ENCODE peak calls at places on chromosomes 7 and 10, in ten cellular contexts. One of them, this sample, is unnamed.
A peak's percentile ranks its signal among the peaks of the same experiment; 100 is the strongest.

GRCh38 chr10:109914966-109915365 is 8.3 kb downstream of the XPNPEP1 start:
- DNase-seq in neuronal stem cell: no peak
- DNase-seq in OCI-LY7: peak; percentile 81
- DNase-seq in CD8-positive, alpha-beta T cell: no peak
- DNase-seq in gastrocnemius medialis: no peak
- DNase-seq in body of pancreas: peak; percentile 65
- DNase-seq in trophoblast cell: no peak
- DNase-seq in aorta: no peak
- DNase-seq in HepG2: peak; percentile 61
- DNase-seq in IMR-90: peak; percentile 96
- DNase-seq in this sample: peak; percentile 60

GRCh38 chr7:39339591-39339990 is 226.6 kb upstream of the YAE1 start:
- DNase-seq in neuronal stem cell: no peak
- DNase-seq in OCI-LY7: no peak
- DNase-seq in CD8-positive, alpha-beta T cell: no peak
- DNase-seq in gastrocnemius medialis: no peak
- DNase-seq in body of pancreas: no peak
- DNase-seq in trophoblast cell: no peak
- DNase-seq in aorta: peak; percentile 37
- DNase-seq in HepG2: no peak
- DNase-seq in IMR-90: no peak
- DNase-seq in this sample: no peak

GRCh38 chr7:158821173-158822021 is 7.9 kb downstream of the ESYT2 start:
- DNase-seq in neuronal stem cell: no peak
- DNase-seq in OCI-LY7: no peak
- DNase-seq in CD8-positive, alpha-beta T cell: no peak
- DNase-seq in gastrocnemius medialis: no peak
- DNase-seq in body of pancreas: no peak
- DNase-seq in trophoblast cell: peak; percentile 81
- DNase-seq in aorta: no peak
- DNase-seq in HepG2: peak; percentile 55
- DNase-seq in IMR-90: peak; percentile 75
- DNase-seq in this sample: peak; percentile 48

GRCh38 chr7:31488562-31489203 is 25.2 kb upstream of the ITPRID1 start:
- DNase-seq in neuronal stem cell: peak; percentile 33
- DNase-seq in OCI-LY7: peak; percentile 58
- DNase-seq in CD8-positive, alpha-beta T cell: no peak
- DNase-seq in gastrocnemius medialis: no peak
- DNase-seq in body of pancreas: peak; percentile 22
- DNase-seq in trophoblast cell: peak; percentile 58
- DNase-seq in aorta: peak; percentile 58
- DNase-seq in HepG2: peak; percentile 31
- DNase-seq in IMR-90: no peak
- DNase-seq in this sample: no peak

GRCh38 chr7:47183896-47184629 is 397.8 kb downstream of the TNS3 start:
- DNase-seq in neuronal stem cell: no peak
- DNase-seq in OCI-LY7: peak; percentile 67
- DNase-seq in CD8-positive, alpha-beta T cell: no peak
- DNase-seq in gastrocnemius medialis: no peak
- DNase-seq in body of pancreas: peak; percentile 77
- DNase-seq in trophoblast cell: no peak
- DNase-seq in aorta: no peak
- DNase-seq in HepG2: no peak
- DNase-seq in IMR-90: no peak
- DNase-seq in this sample: no peak

GRCh38 chr7:5797716-5798115 is 16.3 kb upstream of the RNF216 start:
- DNase-seq in neuronal stem cell: no peak
- DNase-seq in OCI-LY7: no peak
- DNase-seq in CD8-positive, alpha-beta T cell: no peak
- DNase-seq in gastrocnemius medialis: no peak
- DNase-seq in body of pancreas: no peak
- DNase-seq in trophoblast cell: no peak
- DNase-seq in aorta: no peak
- DNase-seq in HepG2: no peak
- DNase-seq in IMR-90: no peak
- DNase-seq in this sample: no peak

GRCh38 chr7:46369933-46370654 is 449.0 kb upstream of the IGFBP3 start:
- DNase-seq in neuronal stem cell: no peak
- DNase-seq in OCI-LY7: no peak
- DNase-seq in CD8-positive, alpha-beta T cell: no peak
- DNase-seq in gastrocnemius medialis: no peak
- DNase-seq in body of pancreas: no peak
- DNase-seq in trophoblast cell: no peak
- DNase-seq in aorta: no peak
- DNase-seq in HepG2: no peak
- DNase-seq in IMR-90: peak; percentile 91
- DNase-seq in this sample: no peak

GRCh38 chr7:140512317-140513000 is 33.2 kb upstream of the MKRN1 start:
- DNase-seq in neuronal stem cell: no peak
- DNase-seq in OCI-LY7: no peak
- DNase-seq in CD8-positive, alpha-beta T cell: no peak
- DNase-seq in gastrocnemius medialis: no peak
- DNase-seq in body of pancreas: peak; percentile 81
- DNase-seq in trophoblast cell: peak; percentile 56
- DNase-seq in aorta: no peak
- DNase-seq in HepG2: peak; percentile 46
- DNase-seq in IMR-90: no peak
- DNase-seq in this sample: no peak

GRCh38 chr10:101467286-101467770 is 113.4 kb downstream of the BTRC start:
- DNase-seq in neuronal stem cell: peak; percentile 72
- DNase-seq in OCI-LY7: peak; percentile 74
- DNase-seq in CD8-positive, alpha-beta T cell: no peak
- DNase-seq in gastrocnemius medialis: peak; percentile 18
- DNase-seq in body of pancreas: peak; percentile 42
- DNase-seq in trophoblast cell: peak; percentile 38
- DNase-seq in aorta: no peak
- DNase-seq in HepG2: peak; percentile 67
- DNase-seq in IMR-90: peak; percentile 78
- DNase-seq in this sample: peak; percentile 41

GRCh38 chr10:101464082-101464481 is 110.1 kb downstream of the BTRC start:
- DNase-seq in neuronal stem cell: no peak
- DNase-seq in OCI-LY7: no peak
- DNase-seq in CD8-positive, alpha-beta T cell: no peak
- DNase-seq in gastrocnemius medialis: no peak
- DNase-seq in body of pancreas: no peak
- DNase-seq in trophoblast cell: no peak
- DNase-seq in aorta: no peak
- DNase-seq in HepG2: no peak
- DNase-seq in IMR-90: no peak
- DNase-seq in this sample: no peak

GRCh38 chr10:101468159-101468558 is 114.2 kb downstream of the BTRC start:
- DNase-seq in neuronal stem cell: no peak
- DNase-seq in OCI-LY7: no peak
- DNase-seq in CD8-positive, alpha-beta T cell: no peak
- DNase-seq in gastrocnemius medialis: no peak
- DNase-seq in body of pancreas: no peak
- DNase-seq in trophoblast cell: no peak
- DNase-seq in aorta: no peak
- DNase-seq in HepG2: no peak
- DNase-seq in IMR-90: no peak
- DNase-seq in this sample: no peak

GRCh38 chr10:101466016-101466912 is 112.3 kb downstream of the BTRC start:
- DNase-seq in neuronal stem cell: peak; percentile 78
- DNase-seq in OCI-LY7: no peak
- DNase-seq in CD8-positive, alpha-beta T cell: no peak
- DNase-seq in gastrocnemius medialis: no peak
- DNase-seq in body of pancreas: no peak
- DNase-seq in trophoblast cell: no peak
- DNase-seq in aorta: no peak
- DNase-seq in HepG2: no peak
- DNase-seq in IMR-90: peak; percentile 15
- DNase-seq in this sample: no peak

GRCh38 chr10:101464518-101465085 is 110.6 kb downstream of the BTRC start:
- DNase-seq in neuronal stem cell: no peak
- DNase-seq in OCI-LY7: no peak
- DNase-seq in CD8-positive, alpha-beta T cell: no peak
- DNase-seq in gastrocnemius medialis: no peak
- DNase-seq in body of pancreas: no peak
- DNase-seq in trophoblast cell: no peak
- DNase-seq in aorta: no peak
- DNase-seq in HepG2: no peak
- DNase-seq in IMR-90: no peak
- DNase-seq in this sample: no peak
- H3K4me3 ChIP-seq in neuronal stem cell: no peak overlapping the region
- H3K4me3 ChIP-seq in OCI-LY7: no peak overlapping the region
- H3K4me3 ChIP-seq in CD8-positive, alpha-beta T cell: no peak overlapping the region
- H3K4me3 ChIP-seq in gastrocnemius medialis: no peak overlapping the region
- H3K4me3 ChIP-seq in body of pancreas: no peak overlapping the region
- H3K4me3 ChIP-seq in trophoblast cell: no peak overlapping the region
- H3K4me3 ChIP-seq in aorta: no peak overlapping the region
- H3K4me3 ChIP-seq in HepG2: no peak overlapping the region
- H3K4me3 ChIP-seq in IMR-90: no peak overlapping the region
- H3K4me3 ChIP-seq in this sample: no peak overlapping the region

DNA sequence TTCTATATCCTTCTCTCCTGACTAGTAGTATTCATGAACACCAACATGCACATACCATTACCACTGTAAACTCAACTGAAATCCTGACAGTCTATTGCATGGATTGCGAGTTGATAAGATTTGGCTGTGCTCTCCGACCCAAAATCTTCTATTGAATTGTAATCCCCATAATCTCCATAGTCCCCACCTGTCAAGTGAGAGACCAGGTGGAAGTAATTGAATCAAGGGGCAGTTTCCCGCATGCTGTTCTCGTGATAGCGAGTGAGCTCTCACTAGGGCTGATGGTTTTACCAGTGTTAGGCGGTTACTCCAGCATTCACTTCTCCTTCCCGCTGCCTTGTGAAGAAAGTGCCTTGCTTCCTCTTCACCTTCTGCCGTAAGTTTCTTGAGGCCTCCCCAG is 261.8 kb downstream of the PHF14 start:
- DNase-seq in neuronal stem cell: no peak
- DNase-seq in OCI-LY7: no peak
- DNase-seq in CD8-positive, alpha-beta T cell: no peak
- DNase-seq in gastrocnemius medialis: no peak
- DNase-seq in body of pancreas: no peak
- DNase-seq in trophoblast cell: peak; percentile 14
- DNase-seq in aorta: no peak
- DNase-seq in HepG2: no peak
- DNase-seq in IMR-90: no peak
- DNase-seq in this sample: no peak
- H3K4me1 ChIP-seq in neuronal stem cell: no peaks in the 10 kb centered on the region
- H3K4me1 ChIP-seq in OCI-LY7: no peaks in the 10 kb centered on the region
- H3K4me1 ChIP-seq in CD8-positive, alpha-beta T cell: no peaks in the 10 kb centered on the region
- H3K4me1 ChIP-seq in gastrocnemius medialis: peaks cover 1% of the 10 kb centered on the region
- H3K4me1 ChIP-seq in body of pancreas: no peaks in the 10 kb centered on the region
- H3K4me1 ChIP-seq in trophoblast cell: peaks cover 12% of the 10 kb centered on the region
- H3K4me1 ChIP-seq in aorta: no peaks in the 10 kb centered on the region
- H3K4me1 ChIP-seq in HepG2: no peaks in the 10 kb centered on the region
- H3K4me1 ChIP-seq in IMR-90: no peaks in the 10 kb centered on the region
- H3K4me1 ChIP-seq in this sample: no peaks in the 10 kb centered on the region

GRCh38 chr10:61897671-61898434 is 3.6 kb upstream of the ARID5B start:
- DNase-seq in neuronal stem cell: no peak
- DNase-seq in OCI-LY7: peak; percentile 73
- DNase-seq in CD8-positive, alpha-beta T cell: no peak
- DNase-seq in gastrocnemius medialis: peak; percentile 21
- DNase-seq in body of pancreas: peak; percentile 84
- DNase-seq in trophoblast cell: peak; percentile 14
- DNase-seq in aorta: peak; percentile 57
- DNase-seq in HepG2: no peak
- DNase-seq in IMR-90: peak; percentile 38
- DNase-seq in this sample: no peak

GRCh38 chr10:61895898-61896605 is 5.4 kb upstream of the ARID5B start:
- DNase-seq in neuronal stem cell: no peak
- DNase-seq in OCI-LY7: no peak
- DNase-seq in CD8-positive, alpha-beta T cell: no peak
- DNase-seq in gastrocnemius medialis: no peak
- DNase-seq in body of pancreas: no peak
- DNase-seq in trophoblast cell: no peak
- DNase-seq in aorta: no peak
- DNase-seq in HepG2: no peak
- DNase-seq in IMR-90: no peak
- DNase-seq in this sample: no peak

GRCh38 chr10:61898435-61898778 is 3.1 kb upstream of the ARID5B start:
- DNase-seq in neuronal stem cell: no peak
- DNase-seq in OCI-LY7: peak; percentile 85
- DNase-seq in CD8-positive, alpha-beta T cell: no peak
- DNase-seq in gastrocnemius medialis: no peak
- DNase-seq in body of pancreas: no peak
- DNase-seq in trophoblast cell: no peak
- DNase-seq in aorta: no peak
- DNase-seq in HepG2: no peak
- DNase-seq in IMR-90: no peak
- DNase-seq in this sample: no peak

GRCh38 chr10:61899045-61899444 is 2.5 kb upstream of the ARID5B start:
- DNase-seq in neuronal stem cell: no peak
- DNase-seq in OCI-LY7: peak; percentile 50
- DNase-seq in CD8-positive, alpha-beta T cell: no peak
- DNase-seq in gastrocnemius medialis: no peak
- DNase-seq in body of pancreas: no peak
- DNase-seq in trophoblast cell: no peak
- DNase-seq in aorta: no peak
- DNase-seq in HepG2: no peak
- DNase-seq in IMR-90: peak; percentile 85
- DNase-seq in this sample: peak; percentile 29

DNA sequence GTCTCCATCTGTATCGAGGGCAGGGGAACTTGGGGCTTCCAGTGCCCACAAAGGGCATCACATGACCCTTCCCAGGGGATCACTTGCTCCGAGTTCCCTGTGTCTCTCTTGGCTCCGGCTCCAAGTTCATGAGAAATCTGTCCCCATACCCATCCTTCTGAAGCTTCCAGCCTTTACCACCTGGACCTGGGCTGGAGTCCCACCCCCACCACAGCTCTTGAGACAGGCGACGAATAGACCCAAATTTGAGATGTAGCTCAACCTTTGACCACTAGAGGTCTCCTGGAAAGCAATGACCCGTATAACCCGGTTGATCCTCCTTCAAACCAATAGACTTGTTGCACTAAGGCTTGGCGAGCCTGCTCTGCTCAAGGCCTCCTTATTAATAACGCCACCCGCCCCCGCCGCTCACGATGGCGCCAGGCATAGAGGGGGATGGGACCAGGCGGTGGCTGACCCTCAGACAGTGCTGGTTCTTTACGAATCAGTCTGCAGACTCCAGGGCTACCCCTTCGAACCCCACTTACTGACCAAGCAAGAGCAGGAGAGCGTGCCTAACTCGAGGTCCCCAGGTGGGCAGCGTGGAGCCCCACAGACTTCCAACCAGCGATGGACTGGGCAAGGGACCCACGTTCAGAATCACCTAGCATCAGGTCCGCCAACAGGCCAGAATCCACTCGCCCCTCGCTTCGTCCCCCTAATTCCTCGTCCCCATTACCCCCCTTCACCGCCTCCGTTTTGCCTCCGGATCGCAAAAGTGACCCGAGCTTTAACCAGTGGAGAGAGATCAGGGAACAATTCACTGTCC is 4.4 kb upstream of the ARID5B start:
- DNase-seq in neuronal stem cell: peak; percentile 78
- DNase-seq in OCI-LY7: peak; percentile 95
- DNase-seq in CD8-positive, alpha-beta T cell: peak; percentile 10
- DNase-seq in gastrocnemius medialis: peak; percentile 45
- DNase-seq in body of pancreas: peak; percentile 82
- DNase-seq in trophoblast cell: peak; percentile 75
- DNase-seq in aorta: peak; percentile 76
- DNase-seq in HepG2: peak; percentile 74
- DNase-seq in IMR-90: peak; percentile 27
- DNase-seq in this sample: peak; percentile 71
- H3K4me3 ChIP-seq in neuronal stem cell: peak overlapping the region; percentile 71
- H3K4me3 ChIP-seq in OCI-LY7: peak overlapping the region; percentile 93
- H3K4me3 ChIP-seq in CD8-positive, alpha-beta T cell: peak overlapping the region; percentile 6
- H3K4me3 ChIP-seq in gastrocnemius medialis: peak overlapping the region; percentile 43
- H3K4me3 ChIP-seq in body of pancreas: peak overlapping the region; percentile 4
- H3K4me3 ChIP-seq in trophoblast cell: peak overlapping the region; percentile 60
- H3K4me3 ChIP-seq in aorta: no peak overlapping the region
- H3K4me3 ChIP-seq in HepG2: no peak overlapping the region
- H3K4me3 ChIP-seq in IMR-90: no peak overlapping the region
- H3K4me3 ChIP-seq in this sample: peak overlapping the region; percentile 40

GRCh38 chr7:44750424-44750823 is 1.8 kb downstream of the ZMIZ2 start:
- DNase-seq in neuronal stem cell: no peak
- DNase-seq in OCI-LY7: no peak
- DNase-seq in CD8-positive, alpha-beta T cell: no peak
- DNase-seq in gastrocnemius medialis: no peak
- DNase-seq in body of pancreas: no peak
- DNase-seq in trophoblast cell: no peak
- DNase-seq in aorta: no peak
- DNase-seq in HepG2: no peak
- DNase-seq in IMR-90: no peak
- DNase-seq in this sample: no peak

GRCh38 chr7:44748948-44749731 is 493 bp downstream of the ZMIZ2 start:
- DNase-seq in neuronal stem cell: no peak
- DNase-seq in OCI-LY7: peak; percentile 70
- DNase-seq in CD8-positive, alpha-beta T cell: no peak
- DNase-seq in gastrocnemius medialis: no peak
- DNase-seq in body of pancreas: no peak
- DNase-seq in trophoblast cell: peak; percentile 53
- DNase-seq in aorta: no peak
- DNase-seq in HepG2: no peak
- DNase-seq in IMR-90: no peak
- DNase-seq in this sample: no peak

GRCh38 chr7:44752822-44753221 is 4.2 kb downstream of the ZMIZ2 start:
- DNase-seq in neuronal stem cell: no peak
- DNase-seq in OCI-LY7: no peak
- DNase-seq in CD8-positive, alpha-beta T cell: no peak
- DNase-seq in gastrocnemius medialis: no peak
- DNase-seq in body of pancreas: no peak
- DNase-seq in trophoblast cell: no peak
- DNase-seq in aorta: no peak
- DNase-seq in HepG2: no peak
- DNase-seq in IMR-90: no peak
- DNase-seq in this sample: no peak

GRCh38 chr7:44749992-44750391 is 1.3 kb downstream of the ZMIZ2 start:
- DNase-seq in neuronal stem cell: no peak
- DNase-seq in OCI-LY7: no peak
- DNase-seq in CD8-positive, alpha-beta T cell: no peak
- DNase-seq in gastrocnemius medialis: no peak
- DNase-seq in body of pancreas: no peak
- DNase-seq in trophoblast cell: no peak
- DNase-seq in aorta: no peak
- DNase-seq in HepG2: no peak
- DNase-seq in IMR-90: no peak
- DNase-seq in this sample: no peak

DNA sequence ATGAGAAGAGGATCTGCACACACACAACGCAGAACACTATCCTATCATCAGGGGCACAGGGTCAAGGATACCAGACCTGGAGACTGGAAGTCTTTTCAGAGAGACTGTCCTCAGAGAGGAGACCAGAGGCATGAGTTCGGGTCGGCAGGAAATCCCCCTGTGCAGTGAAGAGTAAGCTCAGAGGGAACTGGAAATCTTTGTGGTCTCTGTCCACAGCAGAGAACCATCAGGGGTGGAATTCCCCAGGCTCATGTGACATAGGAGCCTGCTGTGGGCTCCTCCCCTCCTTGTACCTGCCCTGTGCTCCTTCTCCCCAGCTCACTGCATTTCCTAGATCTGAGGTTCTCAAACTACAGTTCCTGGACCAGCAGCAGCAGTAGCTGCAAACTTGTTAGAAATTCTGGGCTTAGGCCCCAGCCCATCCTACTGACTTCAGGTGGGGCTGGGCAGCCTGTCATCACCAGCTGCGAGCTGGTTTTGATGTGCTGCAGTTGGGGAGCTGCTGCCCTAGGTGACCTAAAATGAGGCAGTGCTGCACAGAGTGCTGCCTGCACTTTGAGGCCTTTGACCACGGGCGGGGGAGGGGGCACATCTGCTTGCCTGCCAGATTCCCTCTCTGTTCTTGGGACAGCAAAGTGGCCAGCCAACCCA is 2.4 kb downstream of the ZMIZ2 start:
- DNase-seq in neuronal stem cell: no peak
- DNase-seq in OCI-LY7: peak; percentile 50
- DNase-seq in CD8-positive, alpha-beta T cell: no peak
- DNase-seq in gastrocnemius medialis: no peak
- DNase-seq in body of pancreas: peak; percentile 51
- DNase-seq in trophoblast cell: no peak
- DNase-seq in aorta: no peak
- DNase-seq in HepG2: no peak
- DNase-seq in IMR-90: peak; percentile 52
- DNase-seq in this sample: peak; percentile 52
- H3K4me1 ChIP-seq in neuronal stem cell: peaks cover 10% of the 10 kb centered on the region
- H3K4me1 ChIP-seq in OCI-LY7: peaks cover 38% of the 10 kb centered on the region
- H3K4me1 ChIP-seq in CD8-positive, alpha-beta T cell: peaks cover 47% of the 10 kb centered on the region
- H3K4me1 ChIP-seq in gastrocnemius medialis: peaks cover 31% of the 10 kb centered on the region
- H3K4me1 ChIP-seq in body of pancreas: peaks cover 51% of the 10 kb centered on the region
- H3K4me1 ChIP-seq in trophoblast cell: peaks cover 19% of the 10 kb centered on the region
- H3K4me1 ChIP-seq in aorta: no peaks in the 10 kb centered on the region
- H3K4me1 ChIP-seq in HepG2: peaks cover 26% of the 10 kb centered on the region
- H3K4me1 ChIP-seq in IMR-90: peaks cover 27% of the 10 kb centered on the region
- H3K4me1 ChIP-seq in this sample: peaks cover 69% of the 10 kb centered on the region

This sample was measured in CD4-positive, alpha-beta memory T cell.